ENCODE peak calls at places on chromosome 9, in six cellular contexts. One of them, this sample, is unnamed.

GRCh38 chr9:69895185-69895584 is 74.6 kb downstream of the CFAP95 start:
- DNase-seq in testis: no peak
- DNase-seq in ecto neural progenitor cell: no peak
- DNase-seq in lung: no peak
- DNase-seq in stimulated activated effector memory CD8-positive, alpha-beta T cell treated with anti-CD3 and anti-CD28 coated beads, Interleukin-12 subunit alpha, Interleukin-12 subunit beta, amount 100 ng/mL, for 72 hours: no peak
- DNase-seq in lower lobe of right lung: no peak
- DNase-seq in this sample: no peak

GRCh38 chr9:134283111-134283515 is 43.1 kb upstream of the RXRA start:
- DNase-seq in testis: peak
- DNase-seq in ecto neural progenitor cell: no peak
- DNase-seq in lung: peak
- DNase-seq in stimulated activated effector memory CD8-positive, alpha-beta T cell treated with anti-CD3 and anti-CD28 coated beads, Interleukin-12 subunit alpha, Interleukin-12 subunit beta, amount 100 ng/mL, for 72 hours: no peak
- DNase-seq in lower lobe of right lung: no peak
- DNase-seq in this sample: peak

GRCh38 chr9:34125681-34126206 is 754 bp downstream of the DCAF12 start:
- DNase-seq in testis: peak
- DNase-seq in ecto neural progenitor cell: peak
- DNase-seq in lung: no peak
- DNase-seq in stimulated activated effector memory CD8-positive, alpha-beta T cell treated with anti-CD3 and anti-CD28 coated beads, Interleukin-12 subunit alpha, Interleukin-12 subunit beta, amount 100 ng/mL, for 72 hours: no peak
- DNase-seq in lower lobe of right lung: no peak
- DNase-seq in this sample: no peak

GRCh38 chr9:121690316-121690715 is 38.9 kb downstream of the DAB2IP start:
- DNase-seq in testis: no peak
- DNase-seq in ecto neural progenitor cell: no peak
- DNase-seq in lung: no peak
- DNase-seq in stimulated activated effector memory CD8-positive, alpha-beta T cell treated with anti-CD3 and anti-CD28 coated beads, Interleukin-12 subunit alpha, Interleukin-12 subunit beta, amount 100 ng/mL, for 72 hours: no peak
- DNase-seq in lower lobe of right lung: peak
- DNase-seq in this sample: no peak

GRCh38 chr9:136160939-136161610 is 42.4 kb upstream of the TMEM250 start:
- DNase-seq in testis: no peak
- DNase-seq in ecto neural progenitor cell: no peak
- DNase-seq in lung: no peak
- DNase-seq in stimulated activated effector memory CD8-positive, alpha-beta T cell treated with anti-CD3 and anti-CD28 coated beads, Interleukin-12 subunit alpha, Interleukin-12 subunit beta, amount 100 ng/mL, for 72 hours: no peak
- DNase-seq in lower lobe of right lung: no peak
- DNase-seq in this sample: peak

GRCh38 chr9:133484671-133485437 is 6.0 kb upstream of the SLC2A6 start:
- DNase-seq in testis: no peak
- DNase-seq in ecto neural progenitor cell: no peak
- DNase-seq in lung: no peak
- DNase-seq in stimulated activated effector memory CD8-positive, alpha-beta T cell treated with anti-CD3 and anti-CD28 coated beads, Interleukin-12 subunit alpha, Interleukin-12 subunit beta, amount 100 ng/mL, for 72 hours: no peak
- DNase-seq in lower lobe of right lung: peak
- DNase-seq in this sample: peak

GRCh38 chr9:132638240-132638639 is 31.5 kb downstream of the DDX31 start:
- DNase-seq in testis: no peak
- DNase-seq in ecto neural progenitor cell: no peak
- DNase-seq in lung: no peak
- DNase-seq in stimulated activated effector memory CD8-positive, alpha-beta T cell treated with anti-CD3 and anti-CD28 coated beads, Interleukin-12 subunit alpha, Interleukin-12 subunit beta, amount 100 ng/mL, for 72 hours: no peak
- DNase-seq in lower lobe of right lung: no peak
- DNase-seq in this sample: no peak

GRCh38 chr9:100440071-100440470 is 13.1 kb downstream of the MSANTD3 start:
- DNase-seq in testis: no peak
- DNase-seq in ecto neural progenitor cell: no peak
- DNase-seq in lung: peak
- DNase-seq in stimulated activated effector memory CD8-positive, alpha-beta T cell treated with anti-CD3 and anti-CD28 coated beads, Interleukin-12 subunit alpha, Interleukin-12 subunit beta, amount 100 ng/mL, for 72 hours: no peak
- DNase-seq in lower lobe of right lung: no peak
- DNase-seq in this sample: no peak

GRCh38 chr9:13113751-13114150 is 165.7 kb downstream of the MPDZ start:
- DNase-seq in testis: no peak
- DNase-seq in ecto neural progenitor cell: no peak
- DNase-seq in lung: no peak
- DNase-seq in stimulated activated effector memory CD8-positive, alpha-beta T cell treated with anti-CD3 and anti-CD28 coated beads, Interleukin-12 subunit alpha, Interleukin-12 subunit beta, amount 100 ng/mL, for 72 hours: no peak
- DNase-seq in lower lobe of right lung: no peak
- DNase-seq in this sample: no peak

GRCh38 chr9:34271618-34272017 is 57.5 kb downstream of the KIF24 start:
- DNase-seq in testis: no peak
- DNase-seq in ecto neural progenitor cell: no peak
- DNase-seq in lung: no peak
- DNase-seq in stimulated activated effector memory CD8-positive, alpha-beta T cell treated with anti-CD3 and anti-CD28 coated beads, Interleukin-12 subunit alpha, Interleukin-12 subunit beta, amount 100 ng/mL, for 72 hours: no peak
- DNase-seq in lower lobe of right lung: no peak
- DNase-seq in this sample: no peak

GRCh38 chr9:20208951-20209350 is 413.3 kb downstream of the MLLT3 start:
- DNase-seq in testis: no peak
- DNase-seq in ecto neural progenitor cell: no peak
- DNase-seq in lung: no peak
- DNase-seq in stimulated activated effector memory CD8-positive, alpha-beta T cell treated with anti-CD3 and anti-CD28 coated beads, Interleukin-12 subunit alpha, Interleukin-12 subunit beta, amount 100 ng/mL, for 72 hours: no peak
- DNase-seq in lower lobe of right lung: no peak
- DNase-seq in this sample: no peak

GRCh38 chr9:133709716-133710571 is 28.2 kb downstream of the SARDH start:
- DNase-seq in testis: no peak
- DNase-seq in ecto neural progenitor cell: no peak
- DNase-seq in lung: no peak
- DNase-seq in stimulated activated effector memory CD8-positive, alpha-beta T cell treated with anti-CD3 and anti-CD28 coated beads, Interleukin-12 subunit alpha, Interleukin-12 subunit beta, amount 100 ng/mL, for 72 hours: no peak
- DNase-seq in lower lobe of right lung: no peak
- DNase-seq in this sample: peak

GRCh38 chr9:36008774-36009300 is 27.9 kb upstream of the RECK start:
- DNase-seq in testis: peak
- DNase-seq in ecto neural progenitor cell: peak
- DNase-seq in lung: no peak
- DNase-seq in stimulated activated effector memory CD8-positive, alpha-beta T cell treated with anti-CD3 and anti-CD28 coated beads, Interleukin-12 subunit alpha, Interleukin-12 subunit beta, amount 100 ng/mL, for 72 hours: peak
- DNase-seq in lower lobe of right lung: peak
- DNase-seq in this sample: peak

GRCh38 chr9:111263116-111263515 is 66.9 kb downstream of the OR2K2 start:
- DNase-seq in testis: no peak
- DNase-seq in ecto neural progenitor cell: no peak
- DNase-seq in lung: no peak
- DNase-seq in stimulated activated effector memory CD8-positive, alpha-beta T cell treated with anti-CD3 and anti-CD28 coated beads, Interleukin-12 subunit alpha, Interleukin-12 subunit beta, amount 100 ng/mL, for 72 hours: no peak
- DNase-seq in lower lobe of right lung: no peak
- DNase-seq in this sample: no peak

GRCh38 chr9:133117271-133118178 is 3.5 kb downstream of the RALGDS start:
- DNase-seq in testis: peak
- DNase-seq in ecto neural progenitor cell: no peak
- DNase-seq in lung: no peak
- DNase-seq in stimulated activated effector memory CD8-positive, alpha-beta T cell treated with anti-CD3 and anti-CD28 coated beads, Interleukin-12 subunit alpha, Interleukin-12 subunit beta, amount 100 ng/mL, for 72 hours: no peak
- DNase-seq in lower lobe of right lung: peak
- DNase-seq in this sample: peak

GRCh38 chr9:33307067-33307466 is 16.8 kb downstream of the NFX1 start:
- DNase-seq in testis: no peak
- DNase-seq in ecto neural progenitor cell: no peak
- DNase-seq in lung: no peak
- DNase-seq in stimulated activated effector memory CD8-positive, alpha-beta T cell treated with anti-CD3 and anti-CD28 coated beads, Interleukin-12 subunit alpha, Interleukin-12 subunit beta, amount 100 ng/mL, for 72 hours: no peak
- DNase-seq in lower lobe of right lung: no peak
- DNase-seq in this sample: no peak

GRCh38 chr9:4573634-4574391 is 83.5 kb downstream of the SLC1A1 start:
- DNase-seq in testis: no peak
- DNase-seq in ecto neural progenitor cell: no peak
- DNase-seq in lung: no peak
- DNase-seq in stimulated activated effector memory CD8-positive, alpha-beta T cell treated with anti-CD3 and anti-CD28 coated beads, Interleukin-12 subunit alpha, Interleukin-12 subunit beta, amount 100 ng/mL, for 72 hours: no peak
- DNase-seq in lower lobe of right lung: no peak
- DNase-seq in this sample: no peak

GRCh38 chr9:82601272-82601835 is 461.6 kb downstream of the RASEF start:
- DNase-seq in testis: no peak
- DNase-seq in ecto neural progenitor cell: no peak
- DNase-seq in lung: no peak
- DNase-seq in stimulated activated effector memory CD8-positive, alpha-beta T cell treated with anti-CD3 and anti-CD28 coated beads, Interleukin-12 subunit alpha, Interleukin-12 subunit beta, amount 100 ng/mL, for 72 hours: no peak
- DNase-seq in lower lobe of right lung: no peak
- DNase-seq in this sample: no peak

GRCh38 chr9:68685213-68685612 is 19.8 kb upstream of the PIP5K1B start:
- DNase-seq in testis: no peak
- DNase-seq in ecto neural progenitor cell: no peak
- DNase-seq in lung: no peak
- DNase-seq in stimulated activated effector memory CD8-positive, alpha-beta T cell treated with anti-CD3 and anti-CD28 coated beads, Interleukin-12 subunit alpha, Interleukin-12 subunit beta, amount 100 ng/mL, for 72 hours: no peak
- DNase-seq in lower lobe of right lung: no peak
- DNase-seq in this sample: no peak

GRCh38 chr9:7289773-7290172 is 509.8 kb downstream of the DMAC1 start:
- DNase-seq in testis: no peak
- DNase-seq in ecto neural progenitor cell: no peak
- DNase-seq in lung: no peak
- DNase-seq in stimulated activated effector memory CD8-positive, alpha-beta T cell treated with anti-CD3 and anti-CD28 coated beads, Interleukin-12 subunit alpha, Interleukin-12 subunit beta, amount 100 ng/mL, for 72 hours: no peak
- DNase-seq in lower lobe of right lung: no peak
- DNase-seq in this sample: no peak

GRCh38 chr9:70954126-70954525 is 167.3 kb downstream of the TRPM3 start:
- DNase-seq in testis: no peak
- DNase-seq in ecto neural progenitor cell: peak
- DNase-seq in lung: no peak
- DNase-seq in stimulated activated effector memory CD8-positive, alpha-beta T cell treated with anti-CD3 and anti-CD28 coated beads, Interleukin-12 subunit alpha, Interleukin-12 subunit beta, amount 100 ng/mL, for 72 hours: no peak
- DNase-seq in lower lobe of right lung: no peak
- DNase-seq in this sample: no peak

GRCh38 chr9:125635888-125636287 is 71.1 kb downstream of the MAPKAP1 start:
- DNase-seq in testis: no peak
- DNase-seq in ecto neural progenitor cell: no peak
- DNase-seq in lung: no peak
- DNase-seq in stimulated activated effector memory CD8-positive, alpha-beta T cell treated with anti-CD3 and anti-CD28 coated beads, Interleukin-12 subunit alpha, Interleukin-12 subunit beta, amount 100 ng/mL, for 72 hours: no peak
- DNase-seq in lower lobe of right lung: no peak
- DNase-seq in this sample: no peak

GRCh38 chr9:128689293-128689770 is 310 bp downstream of the SET start:
- DNase-seq in testis: peak
- DNase-seq in ecto neural progenitor cell: no peak
- DNase-seq in lung: peak
- DNase-seq in stimulated activated effector memory CD8-positive, alpha-beta T cell treated with anti-CD3 and anti-CD28 coated beads, Interleukin-12 subunit alpha, Interleukin-12 subunit beta, amount 100 ng/mL, for 72 hours: no peak
- DNase-seq in lower lobe of right lung: peak
- DNase-seq in this sample: no peak

GRCh38 chr9:88587885-88588628 is 53.1 kb downstream of the NXNL2 start:
- DNase-seq in testis: no peak
- DNase-seq in ecto neural progenitor cell: no peak
- DNase-seq in lung: no peak
- DNase-seq in stimulated activated effector memory CD8-positive, alpha-beta T cell treated with anti-CD3 and anti-CD28 coated beads, Interleukin-12 subunit alpha, Interleukin-12 subunit beta, amount 100 ng/mL, for 72 hours: no peak
- DNase-seq in lower lobe of right lung: no peak
- DNase-seq in this sample: no peak

GRCh38 chr9:87189006-87189405 is 241.7 kb upstream of the GAS1 start:
- DNase-seq in testis: no peak
- DNase-seq in ecto neural progenitor cell: no peak
- DNase-seq in lung: no peak
- DNase-seq in stimulated activated effector memory CD8-positive, alpha-beta T cell treated with anti-CD3 and anti-CD28 coated beads, Interleukin-12 subunit alpha, Interleukin-12 subunit beta, amount 100 ng/mL, for 72 hours: no peak
- DNase-seq in lower lobe of right lung: no peak
- DNase-seq in this sample: no peak

GRCh38 chr9:92807757-92808725 is 43.4 kb upstream of the BICD2 start:
- DNase-seq in testis: no peak
- DNase-seq in ecto neural progenitor cell: peak
- DNase-seq in lung: no peak
- DNase-seq in stimulated activated effector memory CD8-positive, alpha-beta T cell treated with anti-CD3 and anti-CD28 coated beads, Interleukin-12 subunit alpha, Interleukin-12 subunit beta, amount 100 ng/mL, for 72 hours: peak
- DNase-seq in lower lobe of right lung: no peak
- DNase-seq in this sample: no peak

GRCh38 chr9:134101623-134102149 is 33.9 kb upstream of the BRD3 start:
- DNase-seq in testis: no peak
- DNase-seq in ecto neural progenitor cell: no peak
- DNase-seq in lung: no peak
- DNase-seq in stimulated activated effector memory CD8-positive, alpha-beta T cell treated with anti-CD3 and anti-CD28 coated beads, Interleukin-12 subunit alpha, Interleukin-12 subunit beta, amount 100 ng/mL, for 72 hours: no peak
- DNase-seq in lower lobe of right lung: no peak
- DNase-seq in this sample: no peak

GRCh38 chr9:88947581-88948573 is 43.4 kb upstream of the S1PR3 start:
- DNase-seq in testis: no peak
- DNase-seq in ecto neural progenitor cell: no peak
- DNase-seq in lung: no peak
- DNase-seq in stimulated activated effector memory CD8-positive, alpha-beta T cell treated with anti-CD3 and anti-CD28 coated beads, Interleukin-12 subunit alpha, Interleukin-12 subunit beta, amount 100 ng/mL, for 72 hours: no peak
- DNase-seq in lower lobe of right lung: no peak
- DNase-seq in this sample: no peak

GRCh38 chr9:4678679-4679267 is 596 bp upstream of the CDC37L1 start:
- DNase-seq in testis: no peak
- DNase-seq in ecto neural progenitor cell: no peak
- DNase-seq in lung: no peak
- DNase-seq in stimulated activated effector memory CD8-positive, alpha-beta T cell treated with anti-CD3 and anti-CD28 coated beads, Interleukin-12 subunit alpha, Interleukin-12 subunit beta, amount 100 ng/mL, for 72 hours: no peak
- DNase-seq in lower lobe of right lung: no peak
- DNase-seq in this sample: no peak

GRCh38 chr9:93577045-93577939 is 908 bp downstream of the PHF2 start:
- DNase-seq in testis: no peak
- DNase-seq in ecto neural progenitor cell: no peak
- DNase-seq in lung: peak
- DNase-seq in stimulated activated effector memory CD8-positive, alpha-beta T cell treated with anti-CD3 and anti-CD28 coated beads, Interleukin-12 subunit alpha, Interleukin-12 subunit beta, amount 100 ng/mL, for 72 hours: no peak
- DNase-seq in lower lobe of right lung: peak
- DNase-seq in this sample: peak

GRCh38 chr9:38026021-38026809 is 42.8 kb downstream of the SHB start:
- DNase-seq in testis: peak
- DNase-seq in ecto neural progenitor cell: no peak
- DNase-seq in lung: peak
- DNase-seq in stimulated activated effector memory CD8-positive, alpha-beta T cell treated with anti-CD3 and anti-CD28 coated beads, Interleukin-12 subunit alpha, Interleukin-12 subunit beta, amount 100 ng/mL, for 72 hours: no peak
- DNase-seq in lower lobe of right lung: no peak
- DNase-seq in this sample: peak

GRCh38 chr9:95508242-95508967 is 8.4 kb downstream of the PTCH1 start:
- DNase-seq in testis: no peak
- DNase-seq in ecto neural progenitor cell: peak
- DNase-seq in lung: no peak
- DNase-seq in stimulated activated effector memory CD8-positive, alpha-beta T cell treated with anti-CD3 and anti-CD28 coated beads, Interleukin-12 subunit alpha, Interleukin-12 subunit beta, amount 100 ng/mL, for 72 hours: peak
- DNase-seq in lower lobe of right lung: no peak
- DNase-seq in this sample: peak

GRCh38 chr9:38619556-38620447 is 594 bp downstream of the ANKRD18A start:
- DNase-seq in testis: no peak
- DNase-seq in ecto neural progenitor cell: peak
- DNase-seq in lung: no peak
- DNase-seq in stimulated activated effector memory CD8-positive, alpha-beta T cell treated with anti-CD3 and anti-CD28 coated beads, Interleukin-12 subunit alpha, Interleukin-12 subunit beta, amount 100 ng/mL, for 72 hours: no peak
- DNase-seq in lower lobe of right lung: peak
- DNase-seq in this sample: peak

GRCh38 chr9:21994526-21994995 is at the start of gene CDKN2B-AS1:
- DNase-seq in testis: peak
- DNase-seq in ecto neural progenitor cell: peak
- DNase-seq in lung: no peak
- DNase-seq in stimulated activated effector memory CD8-positive, alpha-beta T cell treated with anti-CD3 and anti-CD28 coated beads, Interleukin-12 subunit alpha, Interleukin-12 subunit beta, amount 100 ng/mL, for 72 hours: no peak
- DNase-seq in lower lobe of right lung: peak
- DNase-seq in this sample: peak

GRCh38 chr9:136808075-136808780 is 480 bp downstream of the RABL6 start:
- DNase-seq in testis: peak
- DNase-seq in ecto neural progenitor cell: peak
- DNase-seq in lung: no peak
- DNase-seq in stimulated activated effector memory CD8-positive, alpha-beta T cell treated with anti-CD3 and anti-CD28 coated beads, Interleukin-12 subunit alpha, Interleukin-12 subunit beta, amount 100 ng/mL, for 72 hours: peak
- DNase-seq in lower lobe of right lung: peak
- DNase-seq in this sample: peak

GRCh38 chr9:127194881-127195713 is 69.5 kb upstream of the GARNL3 start:
- DNase-seq in testis: no peak
- DNase-seq in ecto neural progenitor cell: no peak
- DNase-seq in lung: no peak
- DNase-seq in stimulated activated effector memory CD8-positive, alpha-beta T cell treated with anti-CD3 and anti-CD28 coated beads, Interleukin-12 subunit alpha, Interleukin-12 subunit beta, amount 100 ng/mL, for 72 hours: no peak
- DNase-seq in lower lobe of right lung: peak
- DNase-seq in this sample: peak

GRCh38 chr9:88721528-88722279 is 186.7 kb downstream of the NXNL2 start:
- DNase-seq in testis: no peak
- DNase-seq in ecto neural progenitor cell: no peak
- DNase-seq in lung: no peak
- DNase-seq in stimulated activated effector memory CD8-positive, alpha-beta T cell treated with anti-CD3 and anti-CD28 coated beads, Interleukin-12 subunit alpha, Interleukin-12 subunit beta, amount 100 ng/mL, for 72 hours: no peak
- DNase-seq in lower lobe of right lung: no peak
- DNase-seq in this sample: no peak

GRCh38 chr9:101087426-101087825 is 58.9 kb downstream of the PLPPR1 start:
- DNase-seq in testis: no peak
- DNase-seq in ecto neural progenitor cell: no peak
- DNase-seq in lung: no peak
- DNase-seq in stimulated activated effector memory CD8-positive, alpha-beta T cell treated with anti-CD3 and anti-CD28 coated beads, Interleukin-12 subunit alpha, Interleukin-12 subunit beta, amount 100 ng/mL, for 72 hours: no peak
- DNase-seq in lower lobe of right lung: no peak
- DNase-seq in this sample: no peak